ENCODE peak calls at places on chromosomes 4 and X, in seven cellular contexts. B is mammary epithelial cell, I is IMR-90, J is OCI-LY7, S is WERI-Rb-1, L is fibroblast of lung, P is thyroid gland. X is an unnamed sample.
A peak's percentile ranks its signal among the peaks of the same experiment; 100 is the strongest.

GRCh38 chr4:61531188-61531587 is 331.1 kb downstream of the ADGRL3 start:
- DNase-seq in B (no peak), I (no peak), J (no peak), S (peak; percentile 25), L (no peak), P (no peak), X (no peak)

GRCh38 chrX:135421537-135421931 is 210 bp upstream of the SMIM10L2A start:
- DNase-seq in B (peak; percentile 46), I (peak; percentile 32), J (peak; percentile 58), S (peak; percentile 83), L (peak; percentile 56), P (peak; percentile 84), X (peak; percentile 58)

GRCh38 chrX:34656842-34657780 is at the start of gene TMEM47:
- DNase-seq in B (peak; percentile 69), I (peak; percentile 70), J (no peak), S (peak; percentile 67), L (peak; percentile 72), P (peak; percentile 79), X (peak; percentile 86)

GRCh38 chr4:159070742-159071141 is 32.1 kb upstream of the RAPGEF2 start:
- DNase-seq in B (peak; percentile 91), I (peak; percentile 74), J (no peak), S (no peak), L (peak; percentile 72), P (no peak), X (no peak)

GRCh38 chrX:145609951-145610511 is 207.6 kb upstream of the SLITRK2 start:
- DNase-seq in B (peak; percentile 0), I (peak; percentile 63), J (no peak), S (no peak), L (peak; percentile 88), P (no peak), X (no peak)

GRCh38 chr4:47451657-47452056 is 11.8 kb downstream of the COMMD8 start:
- DNase-seq in B (no peak), I (peak; percentile 61), J (no peak), S (no peak), L (peak; percentile 5), P (no peak), X (no peak)

GRCh38 chrX:2614911-2615310 is 76.2 kb upstream of the CD99 start:
- DNase-seq in B (peak; percentile 43), I (peak; percentile 83), J (no peak), S (no peak), L (peak; percentile 78), P (no peak), X (no peak)

GRCh38 chr4:33940281-33940680 is 2304.0 kb downstream of the ARAP2 start:
- DNase-seq in B (no peak), I (no peak), J (no peak), S (no peak), L (peak; percentile 21), P (no peak), X (no peak)

GRCh38 chr4:47032405-47033106 is 1.2 kb downstream of the GABRB1 start:
- DNase-seq in B (peak; percentile 14), I (peak; percentile 65), J (no peak), S (peak; percentile 86), L (peak; percentile 70), P (peak; percentile 52), X (peak; percentile 28)

GRCh38 chr4:93414041-93414440 is 414.5 kb upstream of the ATOH1 start:
- DNase-seq in B (no peak), I (no peak), J (no peak), S (no peak), L (no peak), P (no peak), X (no peak)

GRCh38 chr4:52750819-52751348 is 341 bp downstream of the ERVMER34-1 start:
- DNase-seq in B (peak; percentile 54), I (no peak), J (no peak), S (no peak), L (peak; percentile 8), P (peak; percentile 4), X (no peak)

GRCh38 chr4:153413827-153414226 is 52.3 kb upstream of the TMEM131L start:
- DNase-seq in B (no peak), I (no peak), J (no peak), S (no peak), L (no peak), P (no peak), X (no peak)

GRCh38 chr4:142480244-142480643 is 365.9 kb downstream of the INPP4B start:
- DNase-seq in B (peak; percentile 30), I (peak; percentile 37), J (no peak), S (no peak), L (peak; percentile 12), P (no peak), X (no peak)

GRCh38 chr4:78058591-78059523 is 1.7 kb downstream of the FRAS1 start:
- DNase-seq in B (peak; percentile 50), I (no peak), J (peak; percentile 7), S (peak; percentile 59), L (peak; percentile 17), P (peak; percentile 71), X (peak; percentile 68)

GRCh38 chr4:158211288-158211687 is 1.0 kb downstream of the TMEM144 start:
- DNase-seq in B (no peak), I (no peak), J (no peak), S (no peak), L (no peak), P (peak; percentile 37), X (no peak)

GRCh38 chr4:39342731-39343130 is 23.4 kb downstream of the RFC1 start:
- DNase-seq in B (no peak), I (no peak), J (no peak), S (peak; percentile 56), L (no peak), P (no peak), X (no peak)

GRCh38 chr4:108360857-108361820 is 192.4 kb upstream of the LEF1 start:
- DNase-seq in B (peak; percentile 52), I (peak; percentile 60), J (no peak), S (no peak), L (peak; percentile 32), P (peak; percentile 4), X (no peak)

GRCh38 chrX:28586891-28587635 is at the start of gene IL1RAPL1:
- DNase-seq in B (peak; percentile 8), I (peak; percentile 81), J (no peak), S (peak; percentile 8), L (peak; percentile 83), P (no peak), X (no peak)

GRCh38 chr4:5165419-5166369 is 114.4 kb downstream of the STK32B start:
- DNase-seq in B (no peak), I (peak; percentile 64), J (no peak), S (peak; percentile 93), L (peak; percentile 23), P (no peak), X (no peak)

GRCh38 chr4:26987191-26987590 is 126.5 kb downstream of the STIM2 start:
- DNase-seq in B (no peak), I (no peak), J (no peak), S (no peak), L (no peak), P (no peak), X (no peak)

GRCh38 chrX:68894513-68895338 is 65.9 kb downstream of the EFNB1 start:
- DNase-seq in B (peak; percentile 33), I (peak; percentile 18), J (no peak), S (no peak), L (peak; percentile 47), P (peak; percentile 53), X (peak; percentile 77)

GRCh38 chr4:78693777-78694456 is 82.2 kb upstream of the BMP2K start:
- DNase-seq in B (no peak), I (no peak), J (no peak), S (no peak), L (peak; percentile 16), P (no peak), X (no peak)

GRCh38 chr4:13483142-13484044 is 747 bp downstream of the RAB28 start:
- DNase-seq in B (peak; percentile 73), I (peak; percentile 74), J (peak; percentile 24), S (peak; percentile 60), L (peak; percentile 73), P (peak; percentile 56), X (peak; percentile 79)

GRCh38 chr4:129543299-129543698 is 447.3 kb downstream of the C4orf33 start:
- DNase-seq in B (no peak), I (no peak), J (no peak), S (no peak), L (no peak), P (no peak), X (no peak)

GRCh38 chr4:189032939-189033338 is 893.7 kb downstream of the TRIML1 start:
- DNase-seq in B (no peak), I (no peak), J (no peak), S (no peak), L (no peak), P (no peak), X (no peak)

GRCh38 chr4:175805863-175806262 is 6.2 kb downstream of the GPM6A start:
- DNase-seq in B (no peak), I (no peak), J (no peak), S (no peak), L (no peak), P (no peak), X (no peak)
- H3K36me3 ChIP-seq in B (no peaks in the 10 kb centered on the region), I (no peaks in the 10 kb centered on the region), J (no peaks in the 10 kb centered on the region), S (no peaks in the 10 kb centered on the region), L (no peaks in the 10 kb centered on the region), P (no peaks in the 10 kb centered on the region), X (no peaks in the 10 kb centered on the region)

DNA sequence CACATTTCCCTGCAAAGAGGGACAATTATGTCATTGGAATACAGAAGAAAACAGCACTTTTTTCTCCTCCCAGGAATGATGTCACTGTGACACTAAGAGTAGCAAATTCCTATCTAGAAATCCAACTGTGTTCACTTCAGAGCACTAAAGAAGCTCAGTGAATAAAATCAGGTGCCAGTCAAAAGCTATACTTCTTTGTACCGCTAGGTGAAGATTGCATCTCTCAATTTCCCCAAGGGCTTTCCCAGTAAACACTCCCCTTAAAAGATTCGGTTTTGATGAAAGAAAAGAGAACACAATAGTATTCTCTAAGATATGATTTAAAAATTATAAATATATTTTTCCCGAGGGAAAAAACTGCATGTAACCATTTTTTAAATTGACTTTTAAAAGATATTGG is 104.7 kb upstream of the MID1 start:
- DNase-seq in B (no peak), I (peak; percentile 4), J (no peak), S (no peak), L (no peak), P (no peak), X (no peak)
- TF ChIP-seq CTCF in B (peak; percentile 34), I (peak; percentile 22), J (peak; percentile 63), S (peak; percentile 30), L (no peak), P (peak; percentile 25), X (no peak)

GRCh38 chr4:138646383-138646782 is 369.2 kb upstream of the NOCT start:
- DNase-seq in B (no peak), I (no peak), J (no peak), S (no peak), L (no peak), P (no peak), X (no peak)

GRCh38 chr4:138647433-138647832 is 368.1 kb upstream of the NOCT start:
- DNase-seq in B (no peak), I (no peak), J (no peak), S (no peak), L (no peak), P (no peak), X (no peak)

GRCh38 chr4:138643827-138644226 is 371.8 kb upstream of the NOCT start:
- DNase-seq in B (no peak), I (peak; percentile 7), J (no peak), S (no peak), L (peak; percentile 15), P (no peak), X (no peak)

GRCh38 chr4:138644322-138644721 is 371.3 kb upstream of the NOCT start:
- DNase-seq in B (no peak), I (no peak), J (no peak), S (no peak), L (peak; percentile 10), P (no peak), X (no peak)

GRCh38 chr4:138645289-138645688 is 370.3 kb upstream of the NOCT start:
- DNase-seq in B (peak; percentile 5), I (no peak), J (no peak), S (no peak), L (peak; percentile 19), P (peak; percentile 11), X (no peak)
- H3K36me3 ChIP-seq in B (no peaks in the 10 kb centered on the region), I (no peaks in the 10 kb centered on the region), J (no peaks in the 10 kb centered on the region), S (no peaks in the 10 kb centered on the region), L (no peaks in the 10 kb centered on the region), P (no peaks in the 10 kb centered on the region), X (no peaks in the 10 kb centered on the region)

GRCh38 chr4:17063870-17064269 is 165.4 kb upstream of the LDB2 start:
- DNase-seq in B (no peak), I (peak; percentile 84), J (no peak), S (no peak), L (peak; percentile 66), P (no peak), X (no peak)
- TF ChIP-seq CTCF in B (no peak), I (no peak), J (no peak), S (no peak), L (no peak), P (no peak), X (no peak)